ENCODE peak calls at places on chromosomes 13 and 19, in ten cellular contexts. I, U, J, P, N, V, M, E, Q and K are unnamed samples. For H3K9me3 and H3K4me1, the result is how much of the 10 kb centered on the place peaks cover.

GRCh38 chr19:9935409-9936062 is 779 bp downstream of the OLFM2 start:
- DNase-seq in I (no peak), U (no peak), J (no peak), P (no peak), N (no peak), V (no peak), M (no peak), E (no peak), Q (peak), K (no peak)

GRCh38 chr13:77563110-77563509 is 27.6 kb downstream of the SCEL start:
- DNase-seq in I (no peak), U (no peak), J (no peak), P (no peak), N (no peak), V (no peak), M (no peak), E (peak), Q (no peak), K (no peak)

GRCh38 chr13:20188649-20189553 is 3.8 kb downstream of the GJB2 start:
- DNase-seq in I (peak), U (no peak), J (peak), P (no peak), N (peak), V (peak), M (no peak), E (no peak), Q (peak), K (no peak)

GRCh38 chr19:30173593-30174356 is 198.4 kb upstream of the ZNF536 start:
- DNase-seq in I (no peak), U (no peak), J (no peak), P (no peak), N (peak), V (no peak), M (no peak), E (no peak), Q (no peak), K (no peak)

GRCh38 chr13:68099616-68100015 is 869.5 kb upstream of the PCDH9 start:
- DNase-seq in I (no peak), U (no peak), J (no peak), P (no peak), N (no peak), V (no peak), M (no peak), E (peak), Q (no peak), K (no peak)

GRCh38 chr13:48979892-48980291 is 4.2 kb downstream of the FNDC3A start:
- DNase-seq in I (no peak), U (no peak), J (no peak), P (no peak), N (no peak), V (no peak), M (no peak), E (no peak), Q (no peak), K (no peak)

GRCh38 chr19:50565984-50566903 is 2.0 kb downstream of the LRRC4B start:
- DNase-seq in I (no peak), U (no peak), J (peak), P (no peak), N (no peak), V (no peak), M (no peak), E (no peak), Q (peak), K (no peak)

GRCh38 chr19:28556371-28556770 is 656.6 kb downstream of the UQCRFS1 start:
- DNase-seq in I (no peak), U (no peak), J (no peak), P (no peak), N (no peak), V (no peak), M (no peak), E (no peak), Q (peak), K (no peak)

GRCh38 chr19:19554074-19555023 is 16.3 kb downstream of the CILP2 start:
- DNase-seq in I (peak), U (no peak), J (peak), P (no peak), N (peak), V (no peak), M (peak), E (peak), Q (peak), K (peak)

GRCh38 chr13:51636349-51636890 is 52.2 kb downstream of the WDFY2 start:
- DNase-seq in I (no peak), U (no peak), J (no peak), P (no peak), N (peak), V (no peak), M (no peak), E (no peak), Q (peak), K (no peak)

GRCh38 chr13:51635137-51635878 is 51.0 kb downstream of the WDFY2 start:
- DNase-seq in I (no peak), U (no peak), J (no peak), P (no peak), N (no peak), V (no peak), M (no peak), E (no peak), Q (peak), K (no peak)

GRCh38 chr13:51629711-51630575 is 45.7 kb downstream of the WDFY2 start:
- DNase-seq in I (no peak), U (no peak), J (no peak), P (no peak), N (no peak), V (no peak), M (no peak), E (no peak), Q (no peak), K (no peak)

GRCh38 chr13:51628059-51628852 is 44.0 kb downstream of the WDFY2 start:
- DNase-seq in I (no peak), U (no peak), J (no peak), P (no peak), N (no peak), V (no peak), M (no peak), E (no peak), Q (no peak), K (no peak)

GRCh38 chr13:51632643-51633357 is 48.5 kb downstream of the WDFY2 start:
- DNase-seq in I (no peak), U (no peak), J (no peak), P (no peak), N (peak), V (no peak), M (no peak), E (no peak), Q (peak), K (no peak)
- H3K9me3 ChIP-seq in I (under half), U (under half), J (under half), P (under half), N (under half), V (under half), M (under half), E (under half), Q (under half), K (under half)

GRCh38 chr19:16144216-16144581 is 714 bp downstream of the HSH2D start:
- DNase-seq in I (no peak), U (no peak), J (no peak), P (no peak), N (no peak), V (no peak), M (no peak), E (no peak), Q (no peak), K (no peak)
- H3K4me3 ChIP-seq in I (no peak), U (no peak), J (peak), P (no peak), N (no peak), V (no peak), M (peak), E (no peak), Q (no peak), K (peak)

GRCh38 chr13:91072511-91072910 is 275.0 kb upstream of the MIR17HG start:
- DNase-seq in I (no peak), U (no peak), J (no peak), P (no peak), N (no peak), V (no peak), M (no peak), E (no peak), Q (no peak), K (no peak)

DNA sequence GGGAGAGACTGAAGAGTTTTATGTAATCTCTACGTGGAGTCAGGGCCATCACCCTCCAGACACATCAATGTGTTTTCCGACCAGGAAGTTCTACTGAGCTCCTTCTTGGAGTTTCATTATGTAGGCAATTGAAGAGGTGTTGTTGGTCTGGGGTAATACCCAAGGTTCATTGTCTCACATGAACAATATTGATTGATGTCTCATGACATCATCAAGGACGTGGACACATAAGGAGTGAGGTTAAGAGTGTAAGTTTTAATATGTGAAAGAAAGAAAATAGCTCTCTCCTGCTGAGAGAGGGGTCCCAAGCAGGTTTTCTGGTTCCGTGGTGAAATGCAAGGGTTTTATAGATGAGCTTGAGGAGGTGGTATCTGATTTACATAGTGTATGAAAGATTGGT is 280.7 kb upstream of the MIR17HG start:
- DNase-seq in I (no peak), U (no peak), J (no peak), P (no peak), N (no peak), V (no peak), M (no peak), E (no peak), Q (no peak), K (no peak)
- H3K4me1 ChIP-seq in I (under half), U (under half), J (under half), P (under half), N (under half), V (under half), M (under half), E (under half), Q (under half), K (under half)

GRCh38 chr19:44332145-44332544 is 24.3 kb downstream of the ZNF112 start:
- DNase-seq in I (no peak), U (no peak), J (no peak), P (no peak), N (no peak), V (no peak), M (no peak), E (no peak), Q (no peak), K (no peak)
- H3K9me3 ChIP-seq in I (under half), U (under half), J (under half), P (under half), N (under half), V (under half), M (under half), E (under half), Q (half or more), K (under half)

GRCh38 chr13:50099473-50099872 is 84.2 kb downstream of the KCNRG start:
- DNase-seq in I (no peak), U (no peak), J (peak), P (no peak), N (no peak), V (no peak), M (no peak), E (no peak), Q (no peak), K (no peak)
- H3K4me3 ChIP-seq in I (no peak), U (no peak), J (no peak), P (no peak), N (no peak), V (no peak), M (no peak), E (no peak), Q (no peak), K (no peak)

GRCh38 chr19:2079865-2080301 is 16.2 kb downstream of the MOB3A start:
- DNase-seq in I (no peak), U (no peak), J (no peak), P (no peak), N (no peak), V (no peak), M (no peak), E (no peak), Q (no peak), K (no peak)

GRCh38 chr19:2077398-2077797 is 18.7 kb downstream of the MOB3A start:
- DNase-seq in I (no peak), U (no peak), J (no peak), P (no peak), N (no peak), V (no peak), M (no peak), E (no peak), Q (no peak), K (no peak)

GRCh38 chr19:2079076-2079864 is 16.9 kb downstream of the MOB3A start:
- DNase-seq in I (no peak), U (no peak), J (no peak), P (no peak), N (no peak), V (no peak), M (no peak), E (no peak), Q (no peak), K (no peak)

GRCh38 chr19:2077833-2078619 is 18.1 kb downstream of the MOB3A start:
- DNase-seq in I (no peak), U (no peak), J (no peak), P (no peak), N (no peak), V (no peak), M (no peak), E (no peak), Q (no peak), K (no peak)

DNA sequence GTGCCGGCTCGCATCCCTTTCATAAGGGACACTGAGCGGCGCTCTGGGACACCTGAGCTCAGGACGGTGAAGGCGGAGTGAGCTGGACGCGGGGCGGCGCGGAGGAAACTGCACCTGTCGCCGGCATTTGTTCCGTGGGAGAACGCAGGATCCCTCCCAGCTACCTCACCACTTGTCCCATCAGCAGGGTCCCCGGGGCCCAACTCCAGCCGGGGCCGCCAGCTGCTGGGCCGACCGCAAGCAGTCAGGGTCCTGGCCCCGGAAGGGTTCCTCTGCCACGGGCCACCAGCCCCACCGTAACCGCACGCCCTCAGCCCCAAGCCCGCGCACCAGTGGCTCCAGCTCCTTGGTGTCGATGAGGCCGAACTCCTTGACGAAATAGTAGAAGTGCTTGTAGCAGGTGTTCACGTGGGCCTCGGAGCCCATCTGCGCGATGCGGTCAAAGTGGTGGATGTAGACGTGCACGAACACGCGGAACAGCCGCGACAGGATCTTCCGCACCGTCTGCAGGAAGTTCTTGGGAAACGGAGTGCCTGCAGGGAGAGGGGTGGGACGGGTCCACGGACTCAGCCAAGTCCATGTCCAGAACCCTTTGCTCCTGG is 19.5 kb downstream of the MOB3A start:
- DNase-seq in I (no peak), U (no peak), J (no peak), P (no peak), N (no peak), V (no peak), M (no peak), E (no peak), Q (no peak), K (no peak)
- H3K4me1 ChIP-seq in I (under half), U (under half), J (under half), P (under half), N (under half), V (under half), M (under half), E (under half), Q (under half), K (under half)